ENCODE peak calls at places on chromosome 1, in eight cellular contexts. One of them, this sample, is unnamed.

GRCh38 chr1:197955486-197956394 is 38.6 kb downstream of the LHX9 start:
- DNase-seq in NCI-H1092: no peak
- DNase-seq in KG1: no peak
- DNase-seq in hypothalamus: no peak
- DNase-seq in neuronal stem cell: no peak
- DNase-seq in substantia nigra: no peak
- DNase-seq in NCI-H2081: no peak
- DNase-seq in stimulated activated CD8-positive, alpha-beta memory T cell treated with anti-CD3 and anti-CD28 coated beads, Interleukin-4, amount 100 ng/mL, for 48 hours: no peak
- DNase-seq in this sample: no peak

GRCh38 chr1:209746469-209747269 is 9.2 kb upstream of the TRAF3IP3 start:
- DNase-seq in KG1: no peak
- DNase-seq in substantia nigra: no peak
- DNase-seq in NCI-H1092: no peak
- DNase-seq in neuronal stem cell: no peak
- DNase-seq in hypothalamus: no peak
- DNase-seq in stimulated activated CD8-positive, alpha-beta memory T cell treated with anti-CD3 and anti-CD28 coated beads, Interleukin-4, amount 100 ng/mL, for 48 hours: no peak
- DNase-seq in NCI-H2081: no peak
- DNase-seq in this sample: no peak

GRCh38 chr1:38990401-38990745 is 703 bp upstream of the AKIRIN1 start:
- DNase-seq in hypothalamus: no peak
- DNase-seq in substantia nigra: no peak
- DNase-seq in stimulated activated CD8-positive, alpha-beta memory T cell treated with anti-CD3 and anti-CD28 coated beads, Interleukin-4, amount 100 ng/mL, for 48 hours: no peak
- DNase-seq in NCI-H1092: no peak
- DNase-seq in NCI-H2081: no peak
- DNase-seq in neuronal stem cell: no peak
- DNase-seq in KG1: no peak
- DNase-seq in this sample: no peak

GRCh38 chr1:203200059-203200553 is 13.6 kb upstream of the CHI3L1 start:
- DNase-seq in NCI-H2081: no peak
- DNase-seq in NCI-H1092: no peak
- DNase-seq in substantia nigra: no peak
- DNase-seq in neuronal stem cell: no peak
- DNase-seq in stimulated activated CD8-positive, alpha-beta memory T cell treated with anti-CD3 and anti-CD28 coated beads, Interleukin-4, amount 100 ng/mL, for 48 hours: no peak
- DNase-seq in hypothalamus: no peak
- DNase-seq in KG1: no peak
- DNase-seq in this sample: no peak

GRCh38 chr1:115199416-115200132 is 110.3 kb upstream of the TSPAN2 start:
- DNase-seq in substantia nigra: no peak
- DNase-seq in hypothalamus: no peak
- DNase-seq in NCI-H2081: no peak
- DNase-seq in neuronal stem cell: no peak
- DNase-seq in NCI-H1092: no peak
- DNase-seq in KG1: no peak
- DNase-seq in stimulated activated CD8-positive, alpha-beta memory T cell treated with anti-CD3 and anti-CD28 coated beads, Interleukin-4, amount 100 ng/mL, for 48 hours: no peak
- DNase-seq in this sample: no peak

GRCh38 chr1:201649776-201650607 is 111.1 kb downstream of the NAV1 start:
- DNase-seq in neuronal stem cell: peak; percentile 56
- DNase-seq in hypothalamus: peak; percentile 49
- DNase-seq in NCI-H1092: peak; percentile 80
- DNase-seq in KG1: no peak
- DNase-seq in substantia nigra: peak; percentile 79
- DNase-seq in stimulated activated CD8-positive, alpha-beta memory T cell treated with anti-CD3 and anti-CD28 coated beads, Interleukin-4, amount 100 ng/mL, for 48 hours: no peak
- DNase-seq in NCI-H2081: peak; percentile 87
- DNase-seq in this sample: no peak

GRCh38 chr1:155982106-155982505 is 3.8 kb upstream of the ARHGEF2 start:
- DNase-seq in hypothalamus: no peak
- DNase-seq in KG1: no peak
- DNase-seq in neuronal stem cell: no peak
- DNase-seq in NCI-H1092: no peak
- DNase-seq in stimulated activated CD8-positive, alpha-beta memory T cell treated with anti-CD3 and anti-CD28 coated beads, Interleukin-4, amount 100 ng/mL, for 48 hours: no peak
- DNase-seq in NCI-H2081: no peak
- DNase-seq in substantia nigra: no peak
- DNase-seq in this sample: no peak

GRCh38 chr1:5966543-5967205 is 25.6 kb downstream of the NPHP4 start:
- DNase-seq in NCI-H1092: no peak
- DNase-seq in substantia nigra: no peak
- DNase-seq in stimulated activated CD8-positive, alpha-beta memory T cell treated with anti-CD3 and anti-CD28 coated beads, Interleukin-4, amount 100 ng/mL, for 48 hours: no peak
- DNase-seq in KG1: no peak
- DNase-seq in NCI-H2081: no peak
- DNase-seq in hypothalamus: no peak
- DNase-seq in neuronal stem cell: no peak
- DNase-seq in this sample: no peak

GRCh38 chr1:160777486-160778089 is 18.4 kb upstream of the LY9 start:
- DNase-seq in NCI-H1092: no peak
- DNase-seq in hypothalamus: no peak
- DNase-seq in substantia nigra: no peak
- DNase-seq in neuronal stem cell: peak; percentile 46
- DNase-seq in KG1: peak; percentile 4
- DNase-seq in stimulated activated CD8-positive, alpha-beta memory T cell treated with anti-CD3 and anti-CD28 coated beads, Interleukin-4, amount 100 ng/mL, for 48 hours: peak; percentile 59
- DNase-seq in NCI-H2081: no peak
- DNase-seq in this sample: no peak

GRCh38 chr1:193654951-193655705 is 468.7 kb upstream of the B3GALT2 start:
- DNase-seq in NCI-H1092: no peak
- DNase-seq in hypothalamus: no peak
- DNase-seq in KG1: no peak
- DNase-seq in stimulated activated CD8-positive, alpha-beta memory T cell treated with anti-CD3 and anti-CD28 coated beads, Interleukin-4, amount 100 ng/mL, for 48 hours: no peak
- DNase-seq in NCI-H2081: no peak
- DNase-seq in neuronal stem cell: no peak
- DNase-seq in substantia nigra: no peak
- DNase-seq in this sample: no peak

GRCh38 chr1:165890684-165891083 is 63.3 kb downstream of the UCK2 start:
- DNase-seq in NCI-H1092: no peak
- DNase-seq in NCI-H2081: no peak
- DNase-seq in neuronal stem cell: no peak
- DNase-seq in substantia nigra: no peak
- DNase-seq in KG1: no peak
- DNase-seq in hypothalamus: no peak
- DNase-seq in stimulated activated CD8-positive, alpha-beta memory T cell treated with anti-CD3 and anti-CD28 coated beads, Interleukin-4, amount 100 ng/mL, for 48 hours: no peak
- DNase-seq in this sample: no peak

GRCh38 chr1:222284466-222284865 is 263.4 kb downstream of the HHIPL2 start:
- DNase-seq in NCI-H1092: no peak
- DNase-seq in substantia nigra: no peak
- DNase-seq in KG1: no peak
- DNase-seq in stimulated activated CD8-positive, alpha-beta memory T cell treated with anti-CD3 and anti-CD28 coated beads, Interleukin-4, amount 100 ng/mL, for 48 hours: no peak
- DNase-seq in neuronal stem cell: no peak
- DNase-seq in NCI-H2081: no peak
- DNase-seq in hypothalamus: no peak
- DNase-seq in this sample: no peak

GRCh38 chr1:37556712-37557196 is at the start of gene DNALI1:
- DNase-seq in hypothalamus: peak; percentile 41
- DNase-seq in KG1: no peak
- DNase-seq in NCI-H2081: peak; percentile 94
- DNase-seq in neuronal stem cell: peak; percentile 91
- DNase-seq in stimulated activated CD8-positive, alpha-beta memory T cell treated with anti-CD3 and anti-CD28 coated beads, Interleukin-4, amount 100 ng/mL, for 48 hours: peak; percentile 55
- DNase-seq in substantia nigra: peak; percentile 77
- DNase-seq in NCI-H1092: peak; percentile 90
- DNase-seq in this sample: no peak

GRCh38 chr1:46562498-46562897 is 11.1 kb upstream of the KNCN start:
- DNase-seq in substantia nigra: no peak
- DNase-seq in NCI-H1092: no peak
- DNase-seq in hypothalamus: no peak
- DNase-seq in stimulated activated CD8-positive, alpha-beta memory T cell treated with anti-CD3 and anti-CD28 coated beads, Interleukin-4, amount 100 ng/mL, for 48 hours: no peak
- DNase-seq in KG1: no peak
- DNase-seq in neuronal stem cell: no peak
- DNase-seq in NCI-H2081: no peak
- DNase-seq in this sample: no peak

GRCh38 chr1:18452550-18452949 is 28.2 kb upstream of the KLHDC7A start:
- DNase-seq in NCI-H1092: no peak
- DNase-seq in stimulated activated CD8-positive, alpha-beta memory T cell treated with anti-CD3 and anti-CD28 coated beads, Interleukin-4, amount 100 ng/mL, for 48 hours: no peak
- DNase-seq in substantia nigra: no peak
- DNase-seq in neuronal stem cell: peak; percentile 17
- DNase-seq in NCI-H2081: no peak
- DNase-seq in KG1: no peak
- DNase-seq in hypothalamus: no peak
- DNase-seq in this sample: no peak

GRCh38 chr1:41003127-41003639 is 18.3 kb downstream of the SLFNL1 start:
- DNase-seq in KG1: no peak
- DNase-seq in stimulated activated CD8-positive, alpha-beta memory T cell treated with anti-CD3 and anti-CD28 coated beads, Interleukin-4, amount 100 ng/mL, for 48 hours: no peak
- DNase-seq in NCI-H1092: no peak
- DNase-seq in hypothalamus: no peak
- DNase-seq in NCI-H2081: no peak
- DNase-seq in substantia nigra: no peak
- DNase-seq in neuronal stem cell: no peak
- DNase-seq in this sample: no peak

GRCh38 chr1:167227934-167228378 is 7.3 kb downstream of the POU2F1 start:
- DNase-seq in NCI-H1092: no peak
- DNase-seq in hypothalamus: no peak
- DNase-seq in KG1: no peak
- DNase-seq in NCI-H2081: no peak
- DNase-seq in substantia nigra: no peak
- DNase-seq in neuronal stem cell: no peak
- DNase-seq in stimulated activated CD8-positive, alpha-beta memory T cell treated with anti-CD3 and anti-CD28 coated beads, Interleukin-4, amount 100 ng/mL, for 48 hours: no peak
- DNase-seq in this sample: no peak

GRCh38 chr1:89060091-89060490 is 4.9 kb downstream of the GBP1 start:
- DNase-seq in hypothalamus: no peak
- DNase-seq in neuronal stem cell: no peak
- DNase-seq in NCI-H2081: no peak
- DNase-seq in KG1: no peak
- DNase-seq in NCI-H1092: no peak
- DNase-seq in stimulated activated CD8-positive, alpha-beta memory T cell treated with anti-CD3 and anti-CD28 coated beads, Interleukin-4, amount 100 ng/mL, for 48 hours: no peak
- DNase-seq in substantia nigra: no peak
- DNase-seq in this sample: no peak

GRCh38 chr1:65174585-65174984 is 26.6 kb downstream of the AK4 start:
- DNase-seq in KG1: peak; percentile 38
- DNase-seq in stimulated activated CD8-positive, alpha-beta memory T cell treated with anti-CD3 and anti-CD28 coated beads, Interleukin-4, amount 100 ng/mL, for 48 hours: no peak
- DNase-seq in NCI-H2081: no peak
- DNase-seq in neuronal stem cell: no peak
- DNase-seq in NCI-H1092: no peak
- DNase-seq in substantia nigra: no peak
- DNase-seq in hypothalamus: no peak
- DNase-seq in this sample: no peak

GRCh38 chr1:24391882-24392603 is 21.5 kb downstream of the STPG1 start:
- DNase-seq in KG1: peak; percentile 13
- DNase-seq in NCI-H1092: peak; percentile 15
- DNase-seq in stimulated activated CD8-positive, alpha-beta memory T cell treated with anti-CD3 and anti-CD28 coated beads, Interleukin-4, amount 100 ng/mL, for 48 hours: peak; percentile 80
- DNase-seq in hypothalamus: no peak
- DNase-seq in NCI-H2081: peak; percentile 60
- DNase-seq in neuronal stem cell: peak; percentile 58
- DNase-seq in substantia nigra: peak; percentile 59
- DNase-seq in this sample: no peak

GRCh38 chr1:119279441-119280415 is 88.9 kb upstream of the HAO2 start:
- DNase-seq in KG1: no peak
- DNase-seq in hypothalamus: no peak
- DNase-seq in NCI-H2081: no peak
- DNase-seq in stimulated activated CD8-positive, alpha-beta memory T cell treated with anti-CD3 and anti-CD28 coated beads, Interleukin-4, amount 100 ng/mL, for 48 hours: no peak
- DNase-seq in NCI-H1092: no peak
- DNase-seq in substantia nigra: no peak
- DNase-seq in neuronal stem cell: no peak
- DNase-seq in this sample: no peak

GRCh38 chr1:54791880-54792522 is 9.1 kb downstream of the TTC22 start:
- DNase-seq in neuronal stem cell: no peak
- DNase-seq in NCI-H2081: peak; percentile 41
- DNase-seq in hypothalamus: no peak
- DNase-seq in NCI-H1092: no peak
- DNase-seq in KG1: peak; percentile 43
- DNase-seq in substantia nigra: no peak
- DNase-seq in stimulated activated CD8-positive, alpha-beta memory T cell treated with anti-CD3 and anti-CD28 coated beads, Interleukin-4, amount 100 ng/mL, for 48 hours: peak; percentile 87
- DNase-seq in this sample: no peak

GRCh38 chr1:28326980-28327379 is 1.9 kb upstream of the MED18 start:
- DNase-seq in neuronal stem cell: no peak
- DNase-seq in NCI-H1092: no peak
- DNase-seq in stimulated activated CD8-positive, alpha-beta memory T cell treated with anti-CD3 and anti-CD28 coated beads, Interleukin-4, amount 100 ng/mL, for 48 hours: no peak
- DNase-seq in substantia nigra: no peak
- DNase-seq in hypothalamus: no peak
- DNase-seq in KG1: no peak
- DNase-seq in NCI-H2081: no peak
- DNase-seq in this sample: no peak

GRCh38 chr1:247273013-247273412 is 17.1 kb downstream of the VN1R5 start:
- DNase-seq in NCI-H1092: no peak
- DNase-seq in hypothalamus: no peak
- DNase-seq in substantia nigra: peak; percentile 4
- DNase-seq in NCI-H2081: no peak
- DNase-seq in KG1: no peak
- DNase-seq in neuronal stem cell: no peak
- DNase-seq in stimulated activated CD8-positive, alpha-beta memory T cell treated with anti-CD3 and anti-CD28 coated beads, Interleukin-4, amount 100 ng/mL, for 48 hours: no peak
- DNase-seq in this sample: no peak

GRCh38 chr1:198619375-198620140 is 19.3 kb upstream of the PTPRC start:
- DNase-seq in substantia nigra: no peak
- DNase-seq in KG1: no peak
- DNase-seq in NCI-H1092: no peak
- DNase-seq in neuronal stem cell: no peak
- DNase-seq in NCI-H2081: no peak
- DNase-seq in stimulated activated CD8-positive, alpha-beta memory T cell treated with anti-CD3 and anti-CD28 coated beads, Interleukin-4, amount 100 ng/mL, for 48 hours: no peak
- DNase-seq in hypothalamus: no peak
- DNase-seq in this sample: no peak